ENCODE peak calls at places on chromosome 18, in ten cellular contexts. B is endodermal cell, L is IMR-90, C is D341Med, F is ascending aorta, P is KG1, Y is left ventricle myocardium inferior, K is T-helper 9 cell, R is AG04450, T is DMS53. M is an unnamed sample.

GRCh38 chr18:79393181-79393598 is 2.5 kb upstream of the NFATC1 start:
- DNase-seq in P (no peak), R (no peak), L (no peak), T (peak), C (no peak), K (no peak), F (no peak), Y (no peak), B (peak), M (no peak)

GRCh38 chr18:79940814-79941472 is 10.5 kb downstream of the SLC66A2 start:
- DNase-seq in K (no peak), R (no peak), F (peak), C (peak), T (no peak), Y (no peak), B (peak), P (no peak), L (no peak), M (no peak)

GRCh38 chr18:44130365-44130942 is 550.2 kb upstream of the SETBP1 start:
- DNase-seq in K (no peak), P (peak), R (no peak), C (peak), B (peak), T (peak), Y (no peak), F (no peak), L (peak), M (no peak)

GRCh38 chr18:79458131-79458838 is 62.6 kb downstream of the NFATC1 start:
- DNase-seq in B (no peak), C (no peak), P (no peak), L (peak), F (peak), R (peak), K (no peak), T (no peak), Y (peak), M (no peak)

GRCh38 chr18:78421392-78421791 is 558.2 kb upstream of the SALL3 start:
- DNase-seq in K (no peak), R (no peak), B (no peak), Y (no peak), F (no peak), T (no peak), C (peak), L (no peak), P (no peak), M (no peak)

GRCh38 chr18:46097853-46098615 is at the start of gene ATP5F1A:
- DNase-seq in T (peak), Y (peak), P (peak), C (peak), B (peak), F (peak), L (peak), K (peak), R (peak), M (no peak)

GRCh38 chr18:54975598-54975997 is 16.3 kb upstream of the CCDC68 start:
- DNase-seq in B (no peak), F (no peak), L (peak), T (no peak), P (no peak), Y (no peak), C (no peak), K (no peak), R (no peak), M (no peak)

GRCh38 chr18:60935046-60935445 is 398.2 kb upstream of the CDH20 start:
- DNase-seq in C (no peak), K (no peak), Y (no peak), B (no peak), R (no peak), F (no peak), T (no peak), L (no peak), P (no peak), M (no peak)

GRCh38 chr18:24763765-24764548 is 303.5 kb downstream of the HRH4 start:
- DNase-seq in Y (peak), C (no peak), F (no peak), L (peak), P (no peak), B (no peak), R (no peak), K (no peak), T (no peak), M (no peak)

GRCh38 chr18:46374850-46375249 is 270.7 kb downstream of the HAUS1 start:
- DNase-seq in L (no peak), K (no peak), C (no peak), R (no peak), B (no peak), Y (no peak), P (no peak), T (no peak), F (no peak), M (no peak)

GRCh38 chr18:3340015-3340681 is 78.2 kb downstream of the MYL12B start:
- DNase-seq in R (no peak), Y (no peak), T (peak), C (no peak), B (no peak), K (no peak), P (no peak), L (peak), F (no peak), M (no peak)

GRCh38 chr18:62721837-62722795 is 6.8 kb downstream of the PHLPP1 start:
- DNase-seq in R (no peak), P (no peak), Y (no peak), C (no peak), B (no peak), F (no peak), K (no peak), T (no peak), L (no peak), M (peak)

GRCh38 chr18:56124186-56124585 is 514.2 kb downstream of the TXNL1 start:
- DNase-seq in L (peak), T (no peak), P (no peak), Y (no peak), C (no peak), K (no peak), R (peak), F (no peak), B (no peak), M (no peak)

GRCh38 chr18:50172367-50172766 is 22.6 kb downstream of the MYO5B start:
- DNase-seq in B (no peak), P (no peak), C (no peak), F (no peak), Y (no peak), L (no peak), T (peak), K (no peak), R (no peak), M (no peak)

GRCh38 chr18:5519448-5520362 is 24.1 kb downstream of the EPB41L3 start:
- DNase-seq in C (no peak), R (no peak), T (no peak), P (no peak), B (no peak), L (peak), K (no peak), Y (no peak), F (no peak), M (no peak)

GRCh38 chr18:23950644-23951043 is 63.9 kb upstream of the TTC39C start:
- DNase-seq in P (no peak), B (peak), K (no peak), F (no peak), Y (no peak), L (no peak), R (no peak), C (no peak), T (no peak), M (no peak)

GRCh38 chr18:72783517-72783916 is 84.3 kb downstream of the NETO1 start:
- DNase-seq in L (no peak), Y (no peak), P (no peak), C (no peak), T (no peak), K (no peak), B (no peak), R (no peak), F (no peak), M (no peak)

GRCh38 chr18:6960656-6961055 is 156.9 kb downstream of the LAMA1 start:
- DNase-seq in C (no peak), L (peak), F (no peak), P (no peak), B (no peak), K (no peak), Y (no peak), T (no peak), R (no peak), M (no peak)

GRCh38 chr18:62954341-62954740 is 239.0 kb downstream of the PHLPP1 start:
- DNase-seq in Y (no peak), C (no peak), K (no peak), R (no peak), T (peak), B (no peak), F (no peak), P (no peak), L (peak), M (no peak)

GRCh38 chr18:38923136-38923535 is 1357.5 kb upstream of the CELF4 start:
- DNase-seq in B (no peak), C (no peak), K (no peak), R (no peak), L (no peak), F (no peak), Y (no peak), P (no peak), T (peak), M (no peak)

GRCh38 chr18:54555996-54556395 is 35.0 kb upstream of the DYNAP start:
- DNase-seq in B (no peak), F (no peak), Y (no peak), T (no peak), R (no peak), K (no peak), C (no peak), L (no peak), P (no peak), M (no peak)

GRCh38 chr18:73782405-73782804 is 365.2 kb downstream of the FBXO15 start:
- DNase-seq in B (no peak), C (no peak), K (no peak), R (no peak), T (no peak), L (no peak), P (no peak), Y (no peak), F (no peak), M (no peak)

GRCh38 chr18:78871631-78872030 is 108.0 kb upstream of the SALL3 start:
- DNase-seq in P (no peak), L (no peak), F (no peak), R (no peak), T (no peak), B (no peak), Y (peak), C (peak), K (no peak), M (no peak)

GRCh38 chr18:9796933-9797549 is 88.7 kb upstream of the TXNDC2 start:
- DNase-seq in C (no peak), P (no peak), Y (no peak), K (no peak), T (peak), B (no peak), R (no peak), F (no peak), L (no peak), M (no peak)

GRCh38 chr18:76507830-76508381 is 12.9 kb upstream of the ZNF516 start:
- DNase-seq in R (no peak), L (no peak), C (no peak), K (no peak), F (no peak), P (no peak), T (no peak), B (no peak), Y (no peak), M (no peak)

GRCh38 chr18:9109523-9109922 is 7.0 kb downstream of the NDUFV2 start:
- DNase-seq in T (no peak), P (no peak), Y (no peak), R (no peak), K (no peak), L (peak), F (no peak), B (no peak), C (no peak), M (no peak)

GRCh38 chr18:49892148-49892924 is 79.0 kb upstream of the ACAA2 start:
- DNase-seq in C (no peak), T (peak), P (no peak), L (peak), F (no peak), K (no peak), B (no peak), R (no peak), Y (no peak), M (no peak)

GRCh38 chr18:38940863-38941531 is 1375.4 kb upstream of the CELF4 start:
- DNase-seq in T (peak), L (peak), C (no peak), P (peak), R (no peak), K (peak), Y (no peak), F (no peak), B (no peak), M (no peak)

GRCh38 chr18:37341473-37342086 is 224.0 kb downstream of the CELF4 start:
- DNase-seq in R (no peak), P (no peak), T (no peak), C (no peak), K (no peak), L (no peak), Y (no peak), F (no peak), B (peak), M (no peak)

GRCh38 chr18:4024702-4025101 is 430.4 kb downstream of the DLGAP1 start:
- DNase-seq in K (no peak), T (no peak), C (no peak), B (no peak), L (no peak), P (no peak), F (no peak), R (no peak), Y (no peak), M (no peak)

GRCh38 chr18:7684357-7684756 is 117.2 kb downstream of the PTPRM start:
- DNase-seq in T (no peak), F (no peak), L (no peak), Y (no peak), P (no peak), R (no peak), C (no peak), K (no peak), B (no peak), M (no peak)

GRCh38 chr18:76384114-76384790 is 110.8 kb downstream of the ZNF516 start:
- DNase-seq in R (no peak), C (no peak), B (peak), F (peak), K (no peak), T (no peak), L (no peak), P (no peak), Y (no peak), M (no peak)

GRCh38 chr18:57738078-57738477 is 65.0 kb downstream of the ATP8B1 start:
- DNase-seq in Y (no peak), T (no peak), L (no peak), B (no peak), K (no peak), P (no peak), R (no peak), C (no peak), F (no peak), M (no peak)

GRCh38 chr18:44682871-44683221 is 2.2 kb downstream of the SETBP1 start:
- DNase-seq in P (no peak), F (no peak), L (no peak), C (no peak), K (no peak), Y (no peak), B (peak), T (peak), R (no peak), M (no peak)

GRCh38 chr18:34651586-34652369 is 58.3 kb upstream of the DTNA start:
- DNase-seq in P (no peak), C (no peak), T (no peak), K (no peak), L (no peak), F (no peak), Y (no peak), B (no peak), R (no peak), M (no peak)

GRCh38 chr18:49048361-49048760 is 97.6 kb upstream of the SMAD7 start:
- DNase-seq in F (no peak), C (no peak), T (no peak), L (peak), P (no peak), B (no peak), R (peak), Y (no peak), K (no peak), M (no peak)